ENCODE peak calls at places on chromosomes 1 and 21, in five cellular contexts. E is PC-3, A is MM.1S, T is fibroblast of lung, I is neural progenitor cell. H is an unnamed sample.

GRCh38 chr1:38624341-38625039 is 235.1 kb downstream of the RRAGC start:
- DNase-seq in E (no peak), A (no peak), T (no peak), I (no peak), H (no peak)

GRCh38 chr1:89794406-89794805 is 26.4 kb upstream of the LRRC8D start:
- DNase-seq in E (no peak), A (no peak), T (no peak), I (peak), H (no peak)

GRCh38 chr1:172746091-172746949 is 87.4 kb downstream of the FASLG start:
- DNase-seq in E (peak), A (peak), T (peak), I (no peak), H (peak)

GRCh38 chr1:210342986-210343780 is 14.5 kb downstream of the HHAT start:
- DNase-seq in E (no peak), A (no peak), T (no peak), I (no peak), H (no peak)

GRCh38 chr21:45383615-45384201 is 21.3 kb upstream of the COL18A1 start:
- DNase-seq in E (no peak), A (no peak), T (no peak), I (no peak), H (no peak)

GRCh38 chr1:112964347-112964746 is 8.4 kb upstream of the SLC16A1 start:
- DNase-seq in E (no peak), A (no peak), T (no peak), I (no peak), H (no peak)

GRCh38 chr1:55275976-55276375 is 60.8 kb upstream of the USP24 start:
- DNase-seq in E (no peak), A (no peak), T (no peak), I (no peak), H (no peak)

GRCh38 chr1:92096317-92096716 is 16.2 kb downstream of the BTBD8 start:
- DNase-seq in E (no peak), A (no peak), T (no peak), I (no peak), H (no peak)

GRCh38 chr1:44037154-44037553 is 5.9 kb upstream of the SLC6A9 start:
- DNase-seq in E (no peak), A (no peak), T (no peak), I (no peak), H (no peak)

GRCh38 chr1:243890576-243890975 is 40.5 kb upstream of the AKT3 start:
- DNase-seq in E (peak), A (no peak), T (peak), I (no peak), H (no peak)

GRCh38 chr1:223811634-223812101 is 34.1 kb downstream of the TP53BP2 start:
- DNase-seq in E (peak), A (peak), T (peak), I (no peak), H (peak)

GRCh38 chr21:18041012-18041411 is 203.6 kb upstream of the CHODL start:
- DNase-seq in E (peak), A (peak), T (no peak), I (peak), H (no peak)

GRCh38 chr1:212981571-212982328 is 31.4 kb downstream of the VASH2 start:
- DNase-seq in E (no peak), A (no peak), T (no peak), I (no peak), H (no peak)

GRCh38 chr21:44907966-44908364 is 12.7 kb downstream of the ITGB2 start:
- DNase-seq in E (no peak), A (no peak), T (no peak), I (no peak), H (no peak)

GRCh38 chr1:235105051-235106043 is 23.3 kb downstream of the TOMM20 start:
- DNase-seq in E (no peak), A (peak), T (peak), I (no peak), H (no peak)

GRCh38 chr1:50929376-50929958 is 30.6 kb downstream of the FAF1 start:
- DNase-seq in E (peak), A (peak), T (peak), I (peak), H (peak)

GRCh38 chr1:121519042-121519755 is 334.4 kb downstream of the SRGAP2C start:
- DNase-seq in E (peak), A (peak), T (peak), I (peak), H (peak)

GRCh38 chr1:6574818-6575217 is 5.0 kb upstream of the ZBTB48 start:
- DNase-seq in E (no peak), A (no peak), T (no peak), I (no peak), H (no peak)

GRCh38 chr1:110390096-110390495 is 730 bp downstream of the SLC16A4 start:
- DNase-seq in E (no peak), A (no peak), T (peak), I (peak), H (no peak)

GRCh38 chr1:87450615-87451209 is 122.0 kb downstream of the LMO4 start:
- DNase-seq in E (peak), A (peak), T (no peak), I (peak), H (no peak)

GRCh38 chr1:217078010-217078704 is 354.9 kb upstream of the ESRRG start:
- DNase-seq in E (peak), A (no peak), T (peak), I (peak), H (no peak)

GRCh38 chr1:27542463-27543273 is 52.7 kb upstream of the WASF2 start:
- DNase-seq in E (peak), A (no peak), T (peak), I (no peak), H (peak)

GRCh38 chr1:183149273-183149672 is 36.8 kb upstream of the LAMC2 start:
- DNase-seq in E (no peak), A (no peak), T (no peak), I (no peak), H (no peak)

GRCh38 chr1:206540044-206540758 is 32.9 kb downstream of the RASSF5 start:
- DNase-seq in E (peak), A (no peak), T (no peak), I (no peak), H (no peak)

GRCh38 chr1:30872033-30872947 is 36.3 kb downstream of the SDC3 start:
- DNase-seq in E (no peak), A (no peak), T (no peak), I (no peak), H (no peak)

GRCh38 chr21:40689241-40689640 is 157.7 kb downstream of the DSCAM start:
- DNase-seq in E (no peak), A (no peak), T (no peak), I (no peak), H (no peak)

GRCh38 chr1:94095744-94096469 is 25.0 kb downstream of the ABCA4 start:
- DNase-seq in E (no peak), A (no peak), T (peak), I (no peak), H (no peak)

GRCh38 chr1:118988186-118989005 is at the start of gene TBX15:
- DNase-seq in E (no peak), A (no peak), T (no peak), I (peak), H (no peak)

GRCh38 chr21:41397416-41397815 is 28.6 kb upstream of the MX1 start:
- DNase-seq in E (no peak), A (no peak), T (no peak), I (no peak), H (no peak)

GRCh38 chr1:43304771-43305300 is 4.1 kb downstream of the TIE1 start:
- DNase-seq in E (no peak), A (no peak), T (no peak), I (no peak), H (no peak)

GRCh38 chr1:57468661-57469523 is 45.0 kb upstream of the DAB1 start:
- DNase-seq in E (peak), A (no peak), T (peak), I (no peak), H (no peak)

GRCh38 chr1:85884372-85885035 is 176.3 kb upstream of the ZNHIT6 start:
- DNase-seq in E (peak), A (no peak), T (peak), I (peak), H (no peak)

GRCh38 chr21:41234574-41234973 is 66.6 kb downstream of the BACE2 start:
- DNase-seq in E (no peak), A (no peak), T (no peak), I (no peak), H (no peak)

GRCh38 chr1:107139833-107140702 is 771 bp upstream of the NTNG1 start:
- DNase-seq in E (peak), A (no peak), T (peak), I (peak), H (no peak)

GRCh38 chr1:10834770-10835412 is 38.4 kb upstream of the CASZ1 start:
- DNase-seq in E (no peak), A (no peak), T (no peak), I (no peak), H (no peak)
- TF ChIP-seq EZH2 in E (no peak), A (no peak), T (no peak), I (no peak), H (no peak)

GRCh38 chr21:43811262-43812105 is 22.1 kb downstream of the RRP1 start:
- DNase-seq in E (no peak), A (no peak), T (no peak), I (no peak), H (no peak)

GRCh38 chr21:43808832-43809251 is 19.5 kb downstream of the RRP1 start:
- DNase-seq in E (no peak), A (no peak), T (no peak), I (no peak), H (no peak)

GRCh38 chr21:43810505-43811261 is 21.3 kb downstream of the RRP1 start:
- DNase-seq in E (peak), A (peak), T (peak), I (peak), H (peak)

GRCh38 chr21:43809346-43809799 is 20.0 kb downstream of the RRP1 start:
- DNase-seq in E (no peak), A (no peak), T (no peak), I (no peak), H (no peak)

DNA sequence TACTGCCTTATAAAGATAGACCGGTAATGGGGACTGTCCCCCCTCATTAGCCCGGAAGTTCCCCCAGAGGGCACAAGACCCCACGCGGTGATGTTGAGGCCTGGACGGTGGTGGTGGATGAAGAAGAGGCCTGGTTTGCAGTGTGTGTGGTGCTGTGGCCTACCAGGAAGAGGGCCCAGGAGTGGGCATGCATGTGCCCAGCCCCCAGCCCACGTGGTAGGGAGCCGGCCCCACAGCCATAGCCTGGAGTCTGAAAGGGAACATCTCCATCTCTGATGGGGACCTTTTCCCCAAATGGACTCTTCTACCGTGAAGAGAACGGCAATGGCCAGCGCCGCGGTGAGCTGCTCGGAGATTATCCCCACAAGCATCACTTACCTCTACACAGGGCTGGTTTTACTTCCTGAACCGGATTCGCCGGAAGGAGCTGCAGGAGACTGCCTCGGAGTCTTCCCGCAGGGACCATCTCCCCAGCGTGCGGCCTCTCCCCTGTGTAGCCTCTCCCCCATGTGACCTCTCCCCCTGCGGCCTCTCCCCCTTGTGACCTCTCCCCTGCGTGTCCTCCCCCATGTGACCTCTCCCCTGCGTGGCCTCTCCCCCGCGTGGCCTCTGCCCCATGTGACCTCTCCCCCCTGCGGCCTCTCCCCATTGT is 20.6 kb downstream of the RRP1 start:
- DNase-seq in E (no peak), A (no peak), T (no peak), I (no peak), H (no peak)
- TF ChIP-seq EZH2 in E (no peak), A (no peak), T (no peak), I (no peak), H (no peak)

DNA sequence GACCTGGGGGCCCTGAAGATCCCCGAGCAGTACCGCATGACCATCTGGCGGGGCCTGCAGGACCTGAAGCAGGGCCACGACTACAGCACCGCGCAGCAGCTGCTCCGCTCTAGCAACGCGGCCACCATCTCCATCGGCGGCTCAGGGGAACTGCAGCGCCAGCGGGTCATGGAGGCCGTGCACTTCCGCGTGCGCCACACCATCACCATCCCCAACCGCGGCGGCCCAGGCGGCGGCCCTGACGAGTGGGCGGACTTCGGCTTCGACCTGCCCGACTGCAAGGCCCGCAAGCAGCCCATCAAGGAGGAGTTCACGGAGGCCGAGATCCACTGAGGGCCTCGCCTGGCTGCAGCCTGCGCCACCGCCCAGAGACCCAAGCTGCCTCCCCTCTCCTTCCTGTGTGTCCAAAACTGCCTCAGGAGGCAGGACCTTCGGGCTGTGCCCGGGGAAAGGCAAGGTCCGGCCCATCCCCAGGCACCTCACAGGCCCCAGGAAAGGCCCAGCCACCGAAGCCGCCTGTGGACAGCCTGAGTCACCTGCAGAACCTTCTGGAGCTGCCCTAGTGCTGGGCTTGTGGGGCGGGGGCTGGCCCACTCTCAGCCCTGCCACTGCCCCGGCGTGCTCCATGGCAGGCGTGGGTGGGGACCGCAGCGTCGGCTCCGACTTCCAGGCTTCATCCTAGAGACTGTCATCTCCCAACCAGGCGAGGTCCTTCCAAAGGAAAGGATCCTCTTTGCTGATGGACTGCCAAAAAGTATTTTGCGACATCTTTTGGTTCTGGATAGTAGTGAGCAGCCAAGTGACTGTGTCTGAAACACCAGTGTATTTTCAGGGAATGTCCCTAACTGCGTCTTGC is 19.3 kb upstream of the CCDC27 start:
- DNase-seq in E (no peak), A (no peak), T (no peak), I (peak), H (no peak)
- TF ChIP-seq EZH2 in E (no peak), A (no peak), T (no peak), I (no peak), H (no peak)

GRCh38 chr1:20183876-20184275 is 2.0 kb upstream of the UBXN10 start:
- DNase-seq in E (no peak), A (no peak), T (no peak), I (no peak), H (no peak)

GRCh38 chr1:20180221-20181207 is 5.4 kb upstream of the UBXN10 start:
- DNase-seq in E (peak), A (no peak), T (no peak), I (no peak), H (no peak)

GRCh38 chr1:20183035-20183434 is 2.9 kb upstream of the UBXN10 start:
- DNase-seq in E (no peak), A (no peak), T (no peak), I (no peak), H (no peak)

GRCh38 chr1:20178634-20179368 is 7.1 kb upstream of the UBXN10 start:
- DNase-seq in E (no peak), A (no peak), T (no peak), I (no peak), H (no peak)

GRCh38 chr1:20179369-20180172 is 6.3 kb upstream of the UBXN10 start:
- DNase-seq in E (no peak), A (no peak), T (no peak), I (no peak), H (no peak)
- TF ChIP-seq EZH2 in E (no peak), A (no peak), T (no peak), I (no peak), H (no peak)

GRCh38 chr1:241356187-241356518 is 852 bp downstream of the RGS7 start:
- DNase-seq in E (no peak), A (no peak), T (no peak), I (peak), H (no peak)
- TF ChIP-seq EZH2 in E (no peak), A (no peak), T (no peak), I (no peak), H (no peak)

GRCh38 chr1:197918815-197919522 is 1.8 kb downstream of the LHX9 start:
- DNase-seq in E (no peak), A (no peak), T (no peak), I (peak), H (no peak)
- TF ChIP-seq EZH2 in E (no peak), A (no peak), T (peak), I (peak), H (no peak)

DNA sequence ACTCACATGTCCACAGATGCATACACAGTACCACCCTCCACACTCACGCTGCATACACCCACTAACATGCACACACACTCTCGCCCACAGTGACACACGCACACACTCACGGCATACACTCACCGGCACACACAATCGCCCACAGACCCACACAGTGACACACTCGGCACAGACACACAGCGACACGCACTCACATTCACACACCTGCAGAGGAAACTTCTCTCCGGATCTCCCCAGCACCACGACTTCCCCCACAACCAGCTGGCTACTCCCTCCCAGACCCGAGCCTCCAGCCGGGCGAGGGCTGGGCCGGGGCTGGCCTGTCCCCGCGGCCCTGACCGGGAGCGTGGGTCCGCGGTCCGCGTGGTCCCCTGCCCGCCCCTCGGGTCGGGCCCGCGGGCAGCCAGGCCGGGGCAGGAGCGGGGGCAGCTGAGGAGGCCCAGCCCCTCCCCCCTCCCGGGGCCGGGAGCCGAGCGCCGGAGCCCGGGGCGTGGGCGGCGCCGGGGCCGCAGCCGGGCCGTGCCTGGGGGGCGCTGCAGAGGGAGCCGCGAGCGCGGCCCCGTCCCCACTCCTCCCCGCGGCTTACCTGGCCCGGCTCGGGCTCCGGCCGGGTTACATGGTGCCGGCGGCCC is 469 bp downstream of the DLGAP3 start:
- DNase-seq in E (no peak), A (no peak), T (no peak), I (no peak), H (no peak)
- TF ChIP-seq EZH2 in E (peak), A (no peak), T (peak), I (no peak), H (no peak)

GRCh38 chr1:201399018-201399351 is at the start of gene LAD1:
- DNase-seq in E (no peak), A (no peak), T (no peak), I (no peak), H (no peak)

GRCh38 chr1:201400257-201401230 is 1.4 kb upstream of the LAD1 start:
- DNase-seq in E (no peak), A (no peak), T (no peak), I (no peak), H (no peak)

GRCh38 chr1:201401700-201402099 is 2.6 kb upstream of the LAD1 start:
- DNase-seq in E (no peak), A (no peak), T (no peak), I (no peak), H (no peak)

GRCh38 chr1:201397675-201398074 is 1.4 kb downstream of the LAD1 start:
- DNase-seq in E (peak), A (no peak), T (no peak), I (no peak), H (no peak)

DNA sequence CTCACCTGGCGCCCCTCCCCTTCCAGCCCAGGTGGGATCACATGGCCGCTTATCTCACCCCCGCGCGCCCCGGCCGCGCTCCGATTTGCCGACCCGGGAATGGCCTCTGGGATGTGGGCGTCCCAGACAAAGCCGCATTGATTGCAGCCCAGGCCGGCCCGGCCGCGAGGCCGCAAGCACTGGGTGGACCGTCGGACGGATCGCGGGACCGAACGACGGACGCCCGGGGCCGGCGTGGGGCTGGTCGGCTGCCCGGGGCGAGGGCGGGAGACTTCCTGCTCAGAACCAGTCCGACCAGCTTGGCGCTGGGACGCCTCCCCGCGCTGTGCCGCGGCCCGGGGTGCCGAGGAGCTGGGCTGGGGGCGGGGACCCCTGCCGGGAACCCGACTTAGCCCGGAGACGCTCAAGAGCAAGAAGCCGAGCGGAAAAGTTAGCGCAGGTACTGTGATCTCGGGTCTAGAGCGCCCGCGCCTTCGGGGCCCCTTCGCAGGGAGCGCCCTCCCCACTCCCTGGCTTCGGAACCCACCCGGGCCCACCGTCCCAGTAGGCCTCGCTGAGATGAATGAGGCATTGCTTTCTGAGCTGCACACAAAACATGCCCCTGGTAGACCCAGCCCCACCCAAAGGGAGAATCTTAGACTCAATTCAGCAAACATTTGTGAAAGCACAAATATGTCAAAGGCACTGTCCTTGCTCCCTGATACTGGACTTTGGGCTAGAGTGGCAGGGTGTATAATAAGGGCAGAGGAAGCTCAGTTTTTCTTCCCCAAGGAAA is 415 bp upstream of the LAD1 start:
- DNase-seq in E (peak), A (no peak), T (no peak), I (peak), H (peak)
- TF ChIP-seq EZH2 in E (no peak), A (peak), T (peak), I (peak), H (no peak)